ENCODE peak calls at places on chromosomes 3 and 15, in nine cellular contexts. One of them, this sample, is unnamed.

GRCh38 chr3:151426337-151426648 is 34.6 kb downstream of the IGSF10 start:
- DNase-seq in astrocyte of the spinal cord: no peak
- DNase-seq in cardiac muscle cell: no peak
- DNase-seq in cardiac fibroblast: no peak
- DNase-seq in mesothelial cell of epicardium: no peak
- DNase-seq in right lobe of liver: no peak
- DNase-seq in Calu3: peak
- DNase-seq in AG04450: no peak
- DNase-seq in thoracic aorta: no peak
- DNase-seq in this sample: no peak

GRCh38 chr3:122513386-122514122 is 1.2 kb downstream of the KPNA1 start:
- DNase-seq in right lobe of liver: no peak
- DNase-seq in thoracic aorta: no peak
- DNase-seq in astrocyte of the spinal cord: no peak
- DNase-seq in Calu3: no peak
- DNase-seq in cardiac fibroblast: peak
- DNase-seq in mesothelial cell of epicardium: no peak
- DNase-seq in AG04450: no peak
- DNase-seq in cardiac muscle cell: no peak
- DNase-seq in this sample: no peak

GRCh38 chr15:84034831-84035753 is 200.5 kb upstream of the GOLGA6L4 start:
- DNase-seq in Calu3: peak
- DNase-seq in cardiac muscle cell: peak
- DNase-seq in astrocyte of the spinal cord: peak
- DNase-seq in cardiac fibroblast: peak
- DNase-seq in right lobe of liver: no peak
- DNase-seq in mesothelial cell of epicardium: no peak
- DNase-seq in AG04450: peak
- DNase-seq in thoracic aorta: no peak
- DNase-seq in this sample: no peak

GRCh38 chr15:86611392-86612040 is 531.8 kb downstream of the AGBL1 start:
- DNase-seq in AG04450: no peak
- DNase-seq in right lobe of liver: no peak
- DNase-seq in cardiac fibroblast: no peak
- DNase-seq in mesothelial cell of epicardium: no peak
- DNase-seq in Calu3: no peak
- DNase-seq in cardiac muscle cell: no peak
- DNase-seq in astrocyte of the spinal cord: peak
- DNase-seq in thoracic aorta: no peak
- DNase-seq in this sample: no peak

GRCh38 chr3:21750831-21751391 is at the start of gene ZNF385D:
- DNase-seq in cardiac fibroblast: peak
- DNase-seq in thoracic aorta: peak
- DNase-seq in astrocyte of the spinal cord: peak
- DNase-seq in AG04450: no peak
- DNase-seq in mesothelial cell of epicardium: peak
- DNase-seq in Calu3: no peak
- DNase-seq in right lobe of liver: no peak
- DNase-seq in cardiac muscle cell: peak
- DNase-seq in this sample: peak

GRCh38 chr15:68589783-68590710 is 11.3 kb downstream of the CORO2B start:
- DNase-seq in right lobe of liver: no peak
- DNase-seq in astrocyte of the spinal cord: no peak
- DNase-seq in AG04450: no peak
- DNase-seq in Calu3: no peak
- DNase-seq in thoracic aorta: no peak
- DNase-seq in cardiac muscle cell: no peak
- DNase-seq in cardiac fibroblast: no peak
- DNase-seq in mesothelial cell of epicardium: no peak
- DNase-seq in this sample: no peak

GRCh38 chr3:4351872-4352271 is 48.7 kb downstream of the SETMAR start:
- DNase-seq in Calu3: no peak
- DNase-seq in thoracic aorta: no peak
- DNase-seq in cardiac fibroblast: no peak
- DNase-seq in AG04450: no peak
- DNase-seq in right lobe of liver: no peak
- DNase-seq in mesothelial cell of epicardium: no peak
- DNase-seq in cardiac muscle cell: peak
- DNase-seq in astrocyte of the spinal cord: no peak
- DNase-seq in this sample: no peak

GRCh38 chr3:43104786-43105185 is 1.1 kb downstream of the POMGNT2 start:
- DNase-seq in mesothelial cell of epicardium: no peak
- DNase-seq in right lobe of liver: no peak
- DNase-seq in cardiac fibroblast: no peak
- DNase-seq in cardiac muscle cell: no peak
- DNase-seq in Calu3: no peak
- DNase-seq in astrocyte of the spinal cord: no peak
- DNase-seq in thoracic aorta: no peak
- DNase-seq in AG04450: no peak
- DNase-seq in this sample: no peak

GRCh38 chr3:49513494-49514179 is 40.6 kb upstream of the BSN start:
- DNase-seq in mesothelial cell of epicardium: no peak
- DNase-seq in Calu3: no peak
- DNase-seq in cardiac fibroblast: no peak
- DNase-seq in cardiac muscle cell: no peak
- DNase-seq in right lobe of liver: no peak
- DNase-seq in AG04450: no peak
- DNase-seq in astrocyte of the spinal cord: no peak
- DNase-seq in thoracic aorta: no peak
- DNase-seq in this sample: no peak

GRCh38 chr3:59566481-59566975 is 516.7 kb upstream of the CFAP20DC start:
- DNase-seq in right lobe of liver: no peak
- DNase-seq in cardiac muscle cell: no peak
- DNase-seq in mesothelial cell of epicardium: no peak
- DNase-seq in Calu3: no peak
- DNase-seq in AG04450: no peak
- DNase-seq in thoracic aorta: no peak
- DNase-seq in cardiac fibroblast: no peak
- DNase-seq in astrocyte of the spinal cord: no peak
- DNase-seq in this sample: no peak

GRCh38 chr15:90086868-90087268 is 15.4 kb downstream of the IDH2 start:
- DNase-seq in mesothelial cell of epicardium: no peak
- DNase-seq in cardiac fibroblast: peak
- DNase-seq in thoracic aorta: no peak
- DNase-seq in Calu3: peak
- DNase-seq in astrocyte of the spinal cord: peak
- DNase-seq in right lobe of liver: peak
- DNase-seq in AG04450: no peak
- DNase-seq in cardiac muscle cell: no peak
- DNase-seq in this sample: peak
- TF ChIP-seq CTCF in mesothelial cell of epicardium: no peak
- TF ChIP-seq CTCF in cardiac fibroblast: peak
- TF ChIP-seq CTCF in thoracic aorta: peak
- TF ChIP-seq CTCF in Calu3: peak
- TF ChIP-seq CTCF in astrocyte of the spinal cord: peak
- TF ChIP-seq CTCF in right lobe of liver: peak
- TF ChIP-seq CTCF in AG04450: peak
- TF ChIP-seq CTCF in cardiac muscle cell: peak
- TF ChIP-seq CTCF in this sample: peak

DNA sequence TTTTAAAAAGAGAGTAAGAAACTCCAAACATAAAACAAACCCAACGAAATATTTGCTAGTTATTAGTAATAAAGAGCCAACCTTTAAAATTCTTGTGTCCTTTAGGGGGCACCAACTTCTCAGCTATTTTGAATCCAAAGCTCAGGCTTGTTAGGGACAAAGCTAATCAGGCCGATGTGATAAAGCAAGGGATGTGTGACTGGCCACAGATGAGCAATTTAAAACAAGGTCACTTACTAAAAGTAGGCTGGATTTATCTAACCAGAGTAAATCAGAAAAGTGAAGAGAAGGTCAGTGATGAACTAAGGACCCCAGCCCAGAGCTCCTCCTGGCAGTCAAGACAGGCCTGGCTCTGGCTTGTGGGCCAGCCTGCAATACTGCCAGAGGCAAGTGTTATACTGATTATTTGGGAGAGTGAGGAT is 108.5 kb downstream of the CYP19A1 start:
- DNase-seq in cardiac muscle cell: peak
- DNase-seq in mesothelial cell of epicardium: no peak
- DNase-seq in thoracic aorta: no peak
- DNase-seq in Calu3: no peak
- DNase-seq in AG04450: no peak
- DNase-seq in right lobe of liver: no peak
- DNase-seq in astrocyte of the spinal cord: peak
- DNase-seq in cardiac fibroblast: peak
- DNase-seq in this sample: peak
- TF ChIP-seq CTCF in cardiac muscle cell: peak
- TF ChIP-seq CTCF in mesothelial cell of epicardium: peak
- TF ChIP-seq CTCF in thoracic aorta: peak
- TF ChIP-seq CTCF in Calu3: no peak
- TF ChIP-seq CTCF in AG04450: peak
- TF ChIP-seq CTCF in right lobe of liver: peak
- TF ChIP-seq CTCF in astrocyte of the spinal cord: peak
- TF ChIP-seq CTCF in cardiac fibroblast: peak
- TF ChIP-seq CTCF in this sample: peak

GRCh38 chr3:183149915-183150825 is 12.4 kb downstream of the LAMP3 start:
- DNase-seq in astrocyte of the spinal cord: no peak
- DNase-seq in right lobe of liver: no peak
- DNase-seq in cardiac muscle cell: no peak
- DNase-seq in Calu3: no peak
- DNase-seq in cardiac fibroblast: peak
- DNase-seq in mesothelial cell of epicardium: no peak
- DNase-seq in thoracic aorta: no peak
- DNase-seq in AG04450: no peak
- DNase-seq in this sample: no peak
- TF ChIP-seq CTCF in astrocyte of the spinal cord: no peak
- TF ChIP-seq CTCF in right lobe of liver: no peak
- TF ChIP-seq CTCF in cardiac muscle cell: no peak
- TF ChIP-seq CTCF in Calu3: no peak
- TF ChIP-seq CTCF in cardiac fibroblast: no peak
- TF ChIP-seq CTCF in mesothelial cell of epicardium: no peak
- TF ChIP-seq CTCF in thoracic aorta: no peak
- TF ChIP-seq CTCF in AG04450: no peak
- TF ChIP-seq CTCF in this sample: no peak

GRCh38 chr3:157888040-157888439 is 218.2 kb downstream of the SHOX2 start:
- DNase-seq in AG04450: no peak
- DNase-seq in right lobe of liver: no peak
- DNase-seq in Calu3: no peak
- DNase-seq in astrocyte of the spinal cord: no peak
- DNase-seq in cardiac muscle cell: no peak
- DNase-seq in thoracic aorta: no peak
- DNase-seq in mesothelial cell of epicardium: no peak
- DNase-seq in cardiac fibroblast: peak
- DNase-seq in this sample: no peak
- TF ChIP-seq CTCF in AG04450: no peak
- TF ChIP-seq CTCF in right lobe of liver: no peak
- TF ChIP-seq CTCF in Calu3: no peak
- TF ChIP-seq CTCF in astrocyte of the spinal cord: no peak
- TF ChIP-seq CTCF in cardiac muscle cell: no peak
- TF ChIP-seq CTCF in thoracic aorta: no peak
- TF ChIP-seq CTCF in mesothelial cell of epicardium: no peak
- TF ChIP-seq CTCF in cardiac fibroblast: no peak
- TF ChIP-seq CTCF in this sample: no peak

GRCh38 chr3:180601688-180602666 is at the start of gene TTC14:
- DNase-seq in mesothelial cell of epicardium: peak
- DNase-seq in thoracic aorta: peak
- DNase-seq in astrocyte of the spinal cord: peak
- DNase-seq in right lobe of liver: peak
- DNase-seq in Calu3: peak
- DNase-seq in cardiac muscle cell: peak
- DNase-seq in cardiac fibroblast: peak
- DNase-seq in AG04450: peak
- DNase-seq in this sample: peak
- TF ChIP-seq CTCF in mesothelial cell of epicardium: no peak
- TF ChIP-seq CTCF in thoracic aorta: no peak
- TF ChIP-seq CTCF in astrocyte of the spinal cord: no peak
- TF ChIP-seq CTCF in right lobe of liver: no peak
- TF ChIP-seq CTCF in Calu3: no peak
- TF ChIP-seq CTCF in cardiac muscle cell: no peak
- TF ChIP-seq CTCF in cardiac fibroblast: no peak
- TF ChIP-seq CTCF in AG04450: no peak
- TF ChIP-seq CTCF in this sample: no peak

GRCh38 chr3:120196812-120197211 is 88.2 kb downstream of the GPR156 start:
- DNase-seq in cardiac fibroblast: no peak
- DNase-seq in mesothelial cell of epicardium: no peak
- DNase-seq in Calu3: no peak
- DNase-seq in astrocyte of the spinal cord: no peak
- DNase-seq in right lobe of liver: no peak
- DNase-seq in AG04450: no peak
- DNase-seq in cardiac muscle cell: no peak
- DNase-seq in thoracic aorta: no peak
- DNase-seq in this sample: no peak
- TF ChIP-seq CTCF in cardiac fibroblast: no peak
- TF ChIP-seq CTCF in mesothelial cell of epicardium: no peak
- TF ChIP-seq CTCF in Calu3: no peak
- TF ChIP-seq CTCF in astrocyte of the spinal cord: no peak
- TF ChIP-seq CTCF in right lobe of liver: no peak
- TF ChIP-seq CTCF in AG04450: no peak
- TF ChIP-seq CTCF in cardiac muscle cell: no peak
- TF ChIP-seq CTCF in thoracic aorta: no peak
- TF ChIP-seq CTCF in this sample: no peak

DNA sequence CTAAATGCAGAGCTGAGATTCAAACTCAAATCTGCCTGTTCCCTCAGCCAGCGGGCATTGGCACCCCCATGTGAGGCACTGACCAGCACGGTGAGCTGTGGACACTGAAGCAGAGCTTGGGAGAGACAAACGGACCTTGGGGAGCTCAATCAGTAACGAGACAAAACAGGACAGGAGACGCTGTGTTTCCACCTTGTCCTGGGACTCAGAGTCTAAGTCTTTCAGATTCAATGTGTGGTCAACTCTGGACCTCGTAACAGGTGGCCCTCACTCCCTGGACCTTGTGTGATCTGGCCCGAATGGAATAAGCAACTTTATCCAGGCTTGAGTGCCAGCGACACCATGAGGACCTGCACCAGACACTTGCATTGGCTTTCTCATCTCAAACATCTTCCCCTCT is 232.5 kb downstream of the UACA start:
- DNase-seq in Calu3: no peak
- DNase-seq in AG04450: no peak
- DNase-seq in cardiac muscle cell: no peak
- DNase-seq in right lobe of liver: peak
- DNase-seq in astrocyte of the spinal cord: no peak
- DNase-seq in cardiac fibroblast: no peak
- DNase-seq in mesothelial cell of epicardium: peak
- DNase-seq in thoracic aorta: no peak
- DNase-seq in this sample: no peak
- TF ChIP-seq CTCF in Calu3: no peak
- TF ChIP-seq CTCF in AG04450: no peak
- TF ChIP-seq CTCF in cardiac muscle cell: no peak
- TF ChIP-seq CTCF in right lobe of liver: no peak
- TF ChIP-seq CTCF in astrocyte of the spinal cord: no peak
- TF ChIP-seq CTCF in cardiac fibroblast: no peak
- TF ChIP-seq CTCF in mesothelial cell of epicardium: no peak
- TF ChIP-seq CTCF in thoracic aorta: no peak
- TF ChIP-seq CTCF in this sample: no peak

This sample was measured in neural crest cell.